ENCODE peak calls at places on chromosomes 12 and 14, in five cellular contexts. T is adrenal gland, Y is GM20000, S is NB4, L is stomach. Q is an unnamed sample.

GRCh38 chr12:78530065-78530765 is 334.4 kb upstream of the SYT1 start:
- DNase-seq in T (no peak), L (no peak), Y (no peak), S (no peak), Q (no peak)

GRCh38 chr14:20415723-20416622 is 2.7 kb upstream of the TEP1 start:
- DNase-seq in Y (peak; percentile 64), S (peak; percentile 83), L (no peak), T (peak; percentile 38), Q (peak; percentile 61)

GRCh38 chr14:23101213-23101970 is 3.4 kb downstream of the CIROP start:
- DNase-seq in L (no peak), S (no peak), Y (no peak), T (no peak), Q (no peak)

GRCh38 chr14:99724196-99724891 is 40.2 kb downstream of the CYP46A1 start:
- DNase-seq in S (peak; percentile 54), L (no peak), T (no peak), Y (no peak), Q (no peak)

GRCh38 chr14:32764131-32764530 is 174.5 kb upstream of the NPAS3 start:
- DNase-seq in S (no peak), L (no peak), Y (no peak), T (no peak), Q (no peak)

GRCh38 chr14:90454041-90455000 is 57.5 kb downstream of the CALM1 start:
- DNase-seq in L (peak; percentile 81), Y (no peak), T (peak; percentile 73), S (peak; percentile 53), Q (peak; percentile 29)

GRCh38 chr14:20873370-20874177 is 17.6 kb upstream of the RNASE3 start:
- DNase-seq in Y (peak; percentile 54), S (peak; percentile 94), L (peak; percentile 85), T (peak; percentile 87), Q (peak; percentile 93)

GRCh38 chr12:2641209-2641608 is 153.6 kb upstream of the FKBP4 start:
- DNase-seq in S (peak; percentile 40), T (peak; percentile 53), L (no peak), Y (no peak), Q (peak; percentile 31)

GRCh38 chr12:77102691-77103090 is 37.3 kb upstream of the E2F7 start:
- DNase-seq in L (no peak), T (no peak), Y (no peak), S (no peak), Q (no peak)

GRCh38 chr14:28061006-28061405 is 705.6 kb upstream of the FOXG1 start:
- DNase-seq in Y (no peak), L (no peak), T (no peak), S (no peak), Q (no peak)

GRCh38 chr14:77314043-77314442 is 6.6 kb downstream of the POMT2 start:
- DNase-seq in L (no peak), T (peak; percentile 59), S (no peak), Y (no peak), Q (no peak)

GRCh38 chr14:66038214-66038977 is 447.8 kb upstream of the CCDC196 start:
- DNase-seq in S (peak; percentile 69), Y (no peak), L (no peak), T (peak; percentile 22), Q (no peak)

GRCh38 chr12:53808023-53808705 is 56.4 kb upstream of the CISTR start:
- DNase-seq in Y (no peak), T (no peak), S (no peak), L (no peak), Q (no peak)

GRCh38 chr14:53668861-53669260 is 287.8 kb downstream of the BMP4 start:
- DNase-seq in L (no peak), S (peak; percentile 2), T (no peak), Y (no peak), Q (no peak)

GRCh38 chr12:58882796-58883195 is 37.5 kb downstream of the LRIG3 start:
- DNase-seq in T (no peak), Y (no peak), S (no peak), L (no peak), Q (no peak)

GRCh38 chr14:91985008-91985407 is 37.5 kb upstream of the FBLN5 start:
- DNase-seq in T (no peak), L (no peak), Y (no peak), S (no peak), Q (no peak)

GRCh38 chr12:105740970-105741725 is 397.6 kb downstream of the NUAK1 start:
- DNase-seq in T (peak; percentile 35), S (no peak), L (no peak), Y (no peak), Q (no peak)

GRCh38 chr12:120199595-120200306 is 1.2 kb downstream of the RPLP0 start:
- DNase-seq in T (no peak), Y (no peak), L (no peak), S (peak; percentile 64), Q (peak; percentile 63)

GRCh38 chr12:132764231-132764630 is 2.6 kb upstream of the ANKLE2 start:
- DNase-seq in T (no peak), Y (no peak), L (no peak), S (no peak), Q (no peak)

GRCh38 chr12:130664772-130665171 is 51.3 kb downstream of the RIMBP2 start:
- DNase-seq in L (no peak), T (no peak), Y (no peak), S (no peak), Q (no peak)

GRCh38 chr14:71931492-71932228 is 569 bp upstream of the RGS6 start:
- DNase-seq in T (no peak), L (no peak), Y (peak; percentile 51), S (no peak), Q (peak; percentile 7)

GRCh38 chr12:132207083-132207775 is 63.0 kb downstream of the NOC4L start:
- DNase-seq in S (no peak), Y (no peak), L (no peak), T (no peak), Q (no peak)

GRCh38 chr12:8508224-8508623 is 5.1 kb upstream of the CLEC4D start:
- DNase-seq in Y (no peak), T (no peak), S (no peak), L (no peak), Q (no peak)

GRCh38 chr12:8508912-8509841 is 4.1 kb upstream of the CLEC4D start:
- DNase-seq in S (peak; percentile 77), Y (no peak), L (no peak), T (no peak), Q (no peak)

GRCh38 chr12:8501720-8502119 is 11.6 kb upstream of the CLEC4D start:
- DNase-seq in T (no peak), Y (no peak), L (no peak), S (peak; percentile 64), Q (no peak)

GRCh38 chr12:8499616-8500015 is 13.7 kb upstream of the CLEC4D start:
- DNase-seq in L (no peak), Y (no peak), T (no peak), S (peak; percentile 32), Q (no peak)

DNA sequence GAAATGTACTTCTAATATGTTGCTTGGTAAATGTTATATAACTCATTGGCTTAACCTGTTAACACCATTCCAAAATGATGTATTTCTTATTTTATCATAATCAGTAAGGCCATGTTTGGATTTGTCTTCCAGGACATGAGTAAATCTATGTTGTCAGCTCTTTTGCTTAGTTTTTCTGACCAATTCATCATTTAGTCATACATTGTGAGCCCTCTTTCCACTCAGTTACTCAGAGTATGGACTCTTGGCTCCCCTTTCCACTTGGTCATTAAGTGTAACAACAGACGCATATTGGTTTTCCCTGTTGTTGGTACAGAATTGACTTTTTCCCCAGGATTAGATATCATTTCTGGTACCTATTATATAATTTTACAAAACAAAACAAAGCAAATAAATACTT is 9.0 kb upstream of the CLEC4D start:
- DNase-seq in S (no peak), T (no peak), Y (no peak), L (no peak), Q (no peak)
- TF ChIP-seq CTCF in S (no peak), T (no peak), Y (no peak), L (no peak), Q (no peak)

GRCh38 chr12:90010089-90010488 is 301.5 kb upstream of the ATP2B1 start:
- DNase-seq in S (peak; percentile 7), L (no peak), T (no peak), Y (no peak), Q (peak; percentile 31)
- TF ChIP-seq CTCF in S (no peak), L (no peak), T (no peak), Y (no peak), Q (no peak)

GRCh38 chr12:25187781-25188180 is 7.2 kb downstream of the DNAI7 start:
- DNase-seq in S (no peak), T (no peak), L (no peak), Y (no peak), Q (no peak)

GRCh38 chr12:25184132-25184531 is 10.8 kb downstream of the DNAI7 start:
- DNase-seq in L (no peak), S (no peak), Y (no peak), T (no peak), Q (no peak)

GRCh38 chr12:25186788-25187397 is 8.1 kb downstream of the DNAI7 start:
- DNase-seq in S (no peak), L (no peak), Y (peak; percentile 17), T (no peak), Q (peak; percentile 32)

GRCh38 chr12:25189656-25190055 is 5.3 kb downstream of the DNAI7 start:
- DNase-seq in Y (no peak), L (no peak), T (no peak), S (no peak), Q (no peak)

DNA sequence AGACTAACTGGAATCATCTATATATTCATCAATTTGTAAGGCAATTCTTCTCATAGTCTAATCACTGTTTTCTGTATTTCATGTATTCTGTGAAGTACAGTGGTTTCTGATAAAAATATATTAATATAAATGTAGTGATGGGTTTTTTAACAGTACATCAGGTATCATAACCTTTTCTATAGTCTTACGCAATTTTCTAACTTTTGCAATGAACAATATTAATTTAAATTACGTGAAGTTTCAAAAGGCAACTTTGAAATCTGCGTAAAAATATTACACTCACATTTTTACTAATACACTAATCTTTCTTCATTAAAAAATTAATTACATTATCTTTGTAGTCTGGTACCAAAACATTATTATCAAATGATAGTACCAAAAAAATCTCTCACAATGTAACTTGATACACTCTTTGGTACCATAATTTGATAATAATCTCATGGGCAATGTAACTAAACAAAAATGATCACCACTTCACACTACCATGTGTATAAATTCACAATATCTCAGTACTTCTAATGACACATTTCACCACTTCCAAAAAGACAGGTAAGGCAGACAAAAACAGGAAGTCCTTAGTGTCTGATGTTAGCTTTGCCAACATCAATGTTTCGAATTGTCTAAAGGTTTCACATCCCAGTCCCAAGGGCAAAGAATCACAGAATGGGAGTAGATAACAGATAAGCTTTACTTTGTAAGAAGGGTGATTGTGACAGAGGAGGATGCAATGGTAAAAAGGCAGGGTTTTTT is 8.7 kb downstream of the DNAI7 start:
- DNase-seq in S (no peak), T (no peak), Y (no peak), L (no peak), Q (no peak)
- TF ChIP-seq CTCF in S (no peak), T (no peak), Y (no peak), L (no peak), Q (no peak)

DNA sequence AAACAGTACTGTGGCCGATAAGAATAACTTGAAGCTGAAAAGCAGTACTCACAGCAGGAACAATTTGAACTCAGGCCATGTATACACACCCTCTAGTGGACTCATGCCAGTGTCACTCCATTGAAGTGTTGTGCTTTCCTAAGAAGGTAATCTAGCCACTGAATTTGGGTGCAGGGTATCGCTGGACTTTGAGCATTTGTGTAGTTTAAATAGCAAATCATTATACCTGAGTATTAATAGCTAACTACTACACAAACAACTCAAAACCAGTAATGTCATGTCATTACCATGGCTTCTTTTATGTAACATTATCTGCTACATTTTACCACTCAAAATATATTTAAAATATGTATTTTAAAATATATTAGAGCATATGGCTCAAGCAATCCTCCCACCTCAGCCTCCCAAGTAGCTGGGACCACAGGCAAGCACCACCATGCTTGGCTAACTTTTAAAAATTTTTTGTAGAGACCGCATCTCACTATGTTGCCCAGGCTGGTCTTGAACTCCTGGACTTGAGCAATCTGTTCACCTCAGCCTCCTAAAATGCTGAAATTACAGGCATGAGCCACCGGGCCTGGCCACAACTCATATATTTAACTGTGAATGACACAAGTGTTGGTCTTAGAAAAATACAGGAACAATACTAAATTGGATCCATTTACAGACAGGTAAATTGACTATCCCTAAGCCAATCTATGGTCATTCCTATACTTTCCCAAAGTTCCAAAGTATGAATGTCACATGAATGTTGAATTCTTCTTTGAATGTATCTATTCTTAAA is 25.6 kb upstream of the ARID4A start:
- DNase-seq in T (no peak), S (peak; percentile 25), Y (no peak), L (peak; percentile 44), Q (no peak)
- TF ChIP-seq CTCF in T (no peak), S (no peak), Y (no peak), L (no peak), Q (no peak)

Q was measured in activated CD8-positive, alpha-beta T cell treated with anti-CD3 and anti-CD28 coated beads for 36 hours.